ENCODE peak calls at places on chromosomes 3 and 15, in five cellular contexts. One of them, this sample, is unnamed.

GRCh38 chr15:70266412-70267089 is 168.8 kb upstream of the TLE3 start:
- DNase-seq in A549: no peak
- DNase-seq in K562: no peak
- DNase-seq in H1: no peak
- DNase-seq in HepG2: no peak
- DNase-seq in this sample: no peak

GRCh38 chr3:12338595-12339546 is 50.0 kb downstream of the PPARG start:
- DNase-seq in A549: no peak
- DNase-seq in K562: no peak
- DNase-seq in H1: no peak
- DNase-seq in HepG2: no peak
- DNase-seq in this sample: no peak

GRCh38 chr3:155676252-155676981 is 68.5 kb downstream of the PLCH1 start:
- DNase-seq in A549: no peak
- DNase-seq in K562: no peak
- DNase-seq in H1: peak; percentile 9
- DNase-seq in HepG2: no peak
- DNase-seq in this sample: peak; percentile 34

GRCh38 chr3:84522893-84523292 is 435.9 kb upstream of the CADM2 start:
- DNase-seq in A549: no peak
- DNase-seq in K562: no peak
- DNase-seq in H1: no peak
- DNase-seq in HepG2: no peak
- DNase-seq in this sample: no peak

GRCh38 chr3:123535580-123535979 is 49.3 kb downstream of the HACD2 start:
- DNase-seq in A549: no peak
- DNase-seq in K562: no peak
- DNase-seq in H1: no peak
- DNase-seq in HepG2: no peak
- DNase-seq in this sample: peak; percentile 75

GRCh38 chr3:8324727-8325126 is 176.9 kb upstream of the LMCD1 start:
- DNase-seq in A549: peak; percentile 25
- DNase-seq in K562: no peak
- DNase-seq in H1: no peak
- DNase-seq in HepG2: peak; percentile 27
- DNase-seq in this sample: peak; percentile 27

GRCh38 chr15:45387379-45388007 is 9.1 kb upstream of the GATM start:
- DNase-seq in A549: no peak
- DNase-seq in K562: no peak
- DNase-seq in H1: no peak
- DNase-seq in HepG2: peak; percentile 88
- DNase-seq in this sample: no peak

GRCh38 chr3:118765636-118766305 is 268.9 kb downstream of the IGSF11 start:
- DNase-seq in A549: no peak
- DNase-seq in K562: no peak
- DNase-seq in H1: no peak
- DNase-seq in HepG2: no peak
- DNase-seq in this sample: no peak

GRCh38 chr3:46293991-46294833 is 52.0 kb downstream of the CCR3 start:
- DNase-seq in A549: no peak
- DNase-seq in K562: no peak
- DNase-seq in H1: no peak
- DNase-seq in HepG2: no peak
- DNase-seq in this sample: no peak

GRCh38 chr15:37125143-37125542 is 24.8 kb upstream of the MEIS2 start:
- DNase-seq in A549: no peak
- DNase-seq in K562: no peak
- DNase-seq in H1: no peak
- DNase-seq in HepG2: no peak
- DNase-seq in this sample: peak; percentile 66

GRCh38 chr3:174620138-174620537 is 239.0 kb upstream of the NAALADL2 start:
- DNase-seq in A549: no peak
- DNase-seq in K562: no peak
- DNase-seq in H1: no peak
- DNase-seq in HepG2: no peak
- DNase-seq in this sample: no peak

GRCh38 chr3:72234394-72234793 is 449.4 kb upstream of the PROK2 start:
- DNase-seq in A549: no peak
- DNase-seq in K562: no peak
- DNase-seq in H1: no peak
- DNase-seq in HepG2: no peak
- DNase-seq in this sample: peak; percentile 50

GRCh38 chr3:1693145-1693544 is 405.5 kb upstream of the CNTN4 start:
- DNase-seq in A549: no peak
- DNase-seq in K562: no peak
- DNase-seq in H1: no peak
- DNase-seq in HepG2: no peak
- DNase-seq in this sample: no peak

GRCh38 chr3:22371592-22372291 is 620.7 kb upstream of the ZNF385D start:
- DNase-seq in A549: no peak
- DNase-seq in K562: no peak
- DNase-seq in H1: no peak
- DNase-seq in HepG2: no peak
- DNase-seq in this sample: no peak

GRCh38 chr15:85786778-85787114 is 8.0 kb downstream of the KLHL25 start:
- DNase-seq in A549: no peak
- DNase-seq in K562: no peak
- DNase-seq in H1: no peak
- DNase-seq in HepG2: peak; percentile 56
- DNase-seq in this sample: no peak

GRCh38 chr15:91947370-91947769 is 93.9 kb downstream of the SLCO3A1 start:
- DNase-seq in A549: no peak
- DNase-seq in K562: peak; percentile 16
- DNase-seq in H1: no peak
- DNase-seq in HepG2: no peak
- DNase-seq in this sample: no peak

GRCh38 chr3:52831500-52832301 is 1.2 kb upstream of the ITIH4 start:
- DNase-seq in A549: peak; percentile 43
- DNase-seq in K562: peak; percentile 27
- DNase-seq in H1: no peak
- DNase-seq in HepG2: peak; percentile 64
- DNase-seq in this sample: peak; percentile 76

GRCh38 chr3:143206955-143207337 is 87.4 kb downstream of the CHST2 start:
- DNase-seq in A549: no peak
- DNase-seq in K562: no peak
- DNase-seq in H1: no peak
- DNase-seq in HepG2: no peak
- DNase-seq in this sample: no peak

GRCh38 chr3:138600341-138600740 is 6.3 kb upstream of the CEP70 start:
- DNase-seq in A549: no peak
- DNase-seq in K562: no peak
- DNase-seq in H1: no peak
- DNase-seq in HepG2: no peak
- DNase-seq in this sample: no peak

GRCh38 chr15:40906947-40907802 is 12.9 kb downstream of the VPS18 start:
- DNase-seq in A549: no peak
- DNase-seq in K562: no peak
- DNase-seq in H1: no peak
- DNase-seq in HepG2: no peak
- DNase-seq in this sample: peak; percentile 41

GRCh38 chr3:50365080-50365841 is 5.9 kb upstream of the TMEM115 start:
- DNase-seq in A549: no peak
- DNase-seq in K562: peak; percentile 93
- DNase-seq in H1: peak; percentile 78
- DNase-seq in HepG2: no peak
- DNase-seq in this sample: peak; percentile 49

GRCh38 chr3:107957506-107957905 is 133.3 kb downstream of the CD47 start:
- DNase-seq in A549: no peak
- DNase-seq in K562: no peak
- DNase-seq in H1: no peak
- DNase-seq in HepG2: no peak
- DNase-seq in this sample: no peak

GRCh38 chr3:71910107-71910506 is 125.2 kb upstream of the PROK2 start:
- DNase-seq in A549: no peak
- DNase-seq in K562: no peak
- DNase-seq in H1: no peak
- DNase-seq in HepG2: no peak
- DNase-seq in this sample: no peak

GRCh38 chr3:427128-427527 is 230.6 kb downstream of the CHL1 start:
- DNase-seq in A549: no peak
- DNase-seq in K562: no peak
- DNase-seq in H1: no peak
- DNase-seq in HepG2: no peak
- DNase-seq in this sample: no peak

GRCh38 chr15:51163843-51164242 is 69.1 kb upstream of the TNFAIP8L3 start:
- DNase-seq in A549: no peak
- DNase-seq in K562: no peak
- DNase-seq in H1: no peak
- DNase-seq in HepG2: no peak
- DNase-seq in this sample: no peak

GRCh38 chr3:133674290-133674912 is 12.7 kb upstream of the TOPBP1 start:
- DNase-seq in A549: no peak
- DNase-seq in K562: no peak
- DNase-seq in H1: no peak
- DNase-seq in HepG2: no peak
- DNase-seq in this sample: no peak

GRCh38 chr15:98286831-98287230 is 326.3 kb downstream of the ARRDC4 start:
- DNase-seq in A549: no peak
- DNase-seq in K562: no peak
- DNase-seq in H1: no peak
- DNase-seq in HepG2: no peak
- DNase-seq in this sample: no peak

GRCh38 chr15:88247914-88248313 is 8.6 kb downstream of the NTRK3 start:
- DNase-seq in A549: no peak
- DNase-seq in K562: no peak
- DNase-seq in H1: no peak
- DNase-seq in HepG2: no peak
- DNase-seq in this sample: no peak

GRCh38 chr3:153096611-153097200 is 65.3 kb upstream of the RAP2B start:
- DNase-seq in A549: no peak
- DNase-seq in K562: no peak
- DNase-seq in H1: no peak
- DNase-seq in HepG2: no peak
- DNase-seq in this sample: peak; percentile 7

GRCh38 chr3:149575213-149575961 is 82.4 kb downstream of the WWTR1 start:
- DNase-seq in A549: peak; percentile 61
- DNase-seq in K562: no peak
- DNase-seq in H1: no peak
- DNase-seq in HepG2: peak; percentile 57
- DNase-seq in this sample: peak; percentile 95

GRCh38 chr3:44659015-44659414 is 10.5 kb downstream of the ZNF35 start:
- DNase-seq in A549: no peak
- DNase-seq in K562: no peak
- DNase-seq in H1: no peak
- DNase-seq in HepG2: peak; percentile 3
- DNase-seq in this sample: no peak

GRCh38 chr3:29140706-29141105 is 140.2 kb upstream of the RBMS3 start:
- DNase-seq in A549: no peak
- DNase-seq in K562: no peak
- DNase-seq in H1: no peak
- DNase-seq in HepG2: no peak
- DNase-seq in this sample: peak; percentile 36

GRCh38 chr15:99247063-99247462 is 2.3 kb downstream of the TTC23 start:
- DNase-seq in A549: no peak
- DNase-seq in K562: no peak
- DNase-seq in H1: no peak
- DNase-seq in HepG2: no peak
- DNase-seq in this sample: no peak

GRCh38 chr3:120022729-120023128 is 71.5 kb downstream of the GSK3B start:
- DNase-seq in A549: no peak
- DNase-seq in K562: peak; percentile 34
- DNase-seq in H1: no peak
- DNase-seq in HepG2: no peak
- DNase-seq in this sample: peak; percentile 31

GRCh38 chr3:120028271-120029047 is 65.8 kb downstream of the GSK3B start:
- DNase-seq in A549: no peak
- DNase-seq in K562: no peak
- DNase-seq in H1: no peak
- DNase-seq in HepG2: no peak
- DNase-seq in this sample: no peak

GRCh38 chr3:120024103-120024502 is 70.1 kb downstream of the GSK3B start:
- DNase-seq in A549: no peak
- DNase-seq in K562: no peak
- DNase-seq in H1: no peak
- DNase-seq in HepG2: no peak
- DNase-seq in this sample: no peak

GRCh38 chr3:120021523-120021922 is 72.7 kb downstream of the GSK3B start:
- DNase-seq in A549: no peak
- DNase-seq in K562: no peak
- DNase-seq in H1: no peak
- DNase-seq in HepG2: no peak
- DNase-seq in this sample: peak; percentile 57

DNA sequence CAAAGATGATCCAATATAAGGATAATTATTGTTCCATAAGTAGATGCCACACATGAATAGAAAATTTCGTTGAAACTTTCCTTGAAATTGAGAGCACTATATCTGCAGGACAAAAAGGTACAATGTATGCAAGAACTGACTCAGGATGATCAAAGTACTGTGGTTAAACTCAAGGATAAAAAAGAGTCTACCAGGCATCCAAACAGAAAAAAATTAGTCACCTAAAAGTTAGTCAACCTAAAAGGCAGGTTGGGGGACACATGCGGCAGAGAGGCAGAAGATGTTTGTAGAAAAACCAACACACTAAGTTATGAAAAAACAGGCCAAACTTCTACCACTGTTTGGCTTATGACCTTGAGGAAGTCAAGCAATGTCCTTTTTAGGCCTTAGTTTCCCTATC is 68.7 kb downstream of the GSK3B start:
- DNase-seq in A549: no peak
- DNase-seq in K562: no peak
- DNase-seq in H1: no peak
- DNase-seq in HepG2: no peak
- DNase-seq in this sample: peak; percentile 29
- TF ChIP-seq MAFK in A549: no peak
- TF ChIP-seq MAFK in K562: no peak
- TF ChIP-seq MAFK in H1: no peak
- TF ChIP-seq MAFK in HepG2: no peak
- TF ChIP-seq MAFK in this sample: no peak

GRCh38 chr3:78873641-78874040 is 894.2 kb downstream of the ROBO1 start:
- DNase-seq in A549: no peak
- DNase-seq in K562: no peak
- DNase-seq in H1: no peak
- DNase-seq in HepG2: no peak
- DNase-seq in this sample: peak; percentile 51
- TF ChIP-seq MAFK in A549: no peak
- TF ChIP-seq MAFK in K562: no peak
- TF ChIP-seq MAFK in H1: no peak
- TF ChIP-seq MAFK in HepG2: no peak
- TF ChIP-seq MAFK in this sample: no peak

GRCh38 chr3:196073188-196073838 is 8.6 kb downstream of the TFRC start:
- DNase-seq in A549: peak; percentile 64
- DNase-seq in K562: peak; percentile 57
- DNase-seq in H1: no peak
- DNase-seq in HepG2: peak; percentile 40
- DNase-seq in this sample: peak; percentile 54
- TF ChIP-seq MAFK in A549: no peak
- TF ChIP-seq MAFK in K562: no peak
- TF ChIP-seq MAFK in H1: no peak
- TF ChIP-seq MAFK in HepG2: no peak
- TF ChIP-seq MAFK in this sample: no peak

DNA sequence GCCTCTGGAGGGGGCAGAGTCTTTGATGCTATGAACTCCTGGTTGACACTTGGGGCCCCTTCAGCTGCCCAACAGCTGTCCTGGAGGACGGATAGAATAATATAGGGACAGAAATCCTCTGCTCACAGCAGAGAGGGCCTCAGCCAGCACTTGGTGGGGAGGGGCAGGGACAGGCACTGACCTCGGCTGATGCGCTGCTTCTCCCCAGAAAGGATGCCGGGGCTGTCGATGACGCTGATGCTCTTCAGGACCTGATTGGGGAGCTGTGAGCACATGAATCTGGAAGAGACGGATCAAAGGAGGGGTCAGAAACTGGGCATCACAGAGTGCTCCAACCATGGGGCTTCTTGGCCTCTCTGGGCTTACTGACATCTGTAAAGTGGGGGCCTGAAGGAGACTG is 29.5 kb downstream of the EHD4 start:
- DNase-seq in A549: no peak
- DNase-seq in K562: no peak
- DNase-seq in H1: no peak
- DNase-seq in HepG2: no peak
- DNase-seq in this sample: no peak
- TF ChIP-seq MAFK in A549: no peak
- TF ChIP-seq MAFK in K562: no peak
- TF ChIP-seq MAFK in H1: no peak
- TF ChIP-seq MAFK in HepG2: no peak
- TF ChIP-seq MAFK in this sample: no peak